ENCODE peak calls at places on chromosomes 2 and 18, in four cellular contexts. T is ACHN, Z is left ventricle myocardium superior, A is cerebellum. N is an unnamed sample.

GRCh38 chr18:60411715-60412114 is 39.1 kb upstream of the MC4R start:
- DNase-seq in T (no peak), Z (no peak), A (no peak), N (no peak)

GRCh38 chr18:40962784-40963183 is 992.2 kb upstream of the PIK3C3 start:
- DNase-seq in T (no peak), Z (no peak), A (no peak), N (no peak)

GRCh38 chr2:98868548-98869271 is 67.3 kb downstream of the CRACDL start:
- DNase-seq in T (no peak), Z (no peak), A (no peak), N (no peak)

GRCh38 chr2:159381574-159381973 is 95.1 kb upstream of the WDSUB1 start:
- DNase-seq in T (peak), Z (no peak), A (no peak), N (no peak)

GRCh38 chr18:10318686-10318960 is 135.8 kb upstream of the APCDD1 start:
- DNase-seq in T (no peak), Z (no peak), A (no peak), N (no peak)

GRCh38 chr2:136141510-136142154 is 23.7 kb upstream of the CXCR4 start:
- DNase-seq in T (no peak), Z (no peak), A (peak), N (no peak)

GRCh38 chr2:45008296-45009129 is 739 bp downstream of the SIX2 start:
- DNase-seq in T (peak), Z (peak), A (no peak), N (no peak)

GRCh38 chr2:96099861-96100798 is 16.2 kb downstream of the ADRA2B start:
- DNase-seq in T (no peak), Z (peak), A (no peak), N (peak)

GRCh38 chr18:7164610-7165009 is 47.0 kb upstream of the LAMA1 start:
- DNase-seq in T (no peak), Z (no peak), A (no peak), N (no peak)

GRCh38 chr18:56748698-56749268 is 97.6 kb downstream of the WDR7 start:
- DNase-seq in T (peak), Z (no peak), A (peak), N (no peak)

GRCh38 chr18:36580266-36580665 is 248.5 kb downstream of the TPGS2 start:
- DNase-seq in T (no peak), Z (peak), A (no peak), N (peak)

GRCh38 chr2:231708773-231709635 is 679 bp downstream of the PTMA start:
- DNase-seq in T (peak), Z (peak), A (peak), N (peak)

GRCh38 chr18:10291568-10291981 is 162.9 kb upstream of the APCDD1 start:
- DNase-seq in T (no peak), Z (no peak), A (no peak), N (no peak)

GRCh38 chr2:105179469-105180372 is 61.8 kb upstream of the GPR45 start:
- DNase-seq in T (peak), Z (peak), A (no peak), N (no peak)

GRCh38 chr2:22843919-22844537 is 541.0 kb upstream of the KLHL29 start:
- DNase-seq in T (no peak), Z (no peak), A (no peak), N (no peak)